ENCODE peak calls at places on chromosomes 4 and X, in ten cellular contexts. D is colonic mucosa, C is testis, I is breast epithelium, P is H9, T is pancreas, Q is uterus, W is astrocyte, L is OCI-LY7, X is mucosa of descending colon. J is an unnamed sample.
A peak's percentile ranks its signal among the peaks of the same experiment; 100 is the strongest.

GRCh38 chr4:139317635-139318034 is 15.4 kb upstream of the NDUFC1 start:
- DNase-seq in W (no peak), Q (no peak), D (no peak), C (no peak), P (no peak), T (no peak), X (no peak), I (no peak), L (no peak), J (no peak)

GRCh38 chrX:44422631-44423030 is 79.2 kb upstream of the EFHC2 start:
- DNase-seq in P (no peak), Q (no peak), W (peak; percentile 11), L (no peak), X (no peak), I (no peak), C (no peak), D (no peak), T (no peak), J (no peak)

GRCh38 chr4:85774489-85774888 is 299.5 kb downstream of the ARHGAP24 start:
- DNase-seq in C (no peak), W (no peak), L (no peak), T (no peak), X (no peak), P (no peak), D (no peak), Q (no peak), I (no peak), J (no peak)

GRCh38 chr4:109708435-109708834 is 5.2 kb upstream of the CASP6 start:
- DNase-seq in X (no peak), D (no peak), C (no peak), W (no peak), P (no peak), I (no peak), Q (no peak), T (no peak), L (no peak), J (no peak)

GRCh38 chr4:106019771-106020170 is 124.5 kb downstream of the NPNT start:
- DNase-seq in D (no peak), C (no peak), Q (no peak), X (no peak), I (no peak), W (peak; percentile 68), T (no peak), L (no peak), P (no peak), J (no peak)

GRCh38 chr4:70531981-70532380 is 13.6 kb downstream of the AMTN start:
- DNase-seq in W (no peak), C (no peak), T (no peak), P (no peak), X (no peak), Q (no peak), D (no peak), I (no peak), L (peak; percentile 11), J (no peak)

GRCh38 chr4:68373513-68373912 is 23.6 kb upstream of the YTHDC1 start:
- DNase-seq in I (peak; percentile 52), Q (peak; percentile 81), D (peak; percentile 51), C (peak; percentile 85), W (peak; percentile 76), X (peak; percentile 42), P (peak; percentile 93), T (peak; percentile 58), L (no peak), J (peak; percentile 80)

GRCh38 chr4:26866781-26867180 is 6.1 kb downstream of the STIM2 start:
- DNase-seq in L (no peak), T (no peak), I (no peak), D (no peak), Q (no peak), C (no peak), X (no peak), P (no peak), W (no peak), J (no peak)

GRCh38 chr4:70326052-70326451 is 8.7 kb upstream of the CABS1 start:
- DNase-seq in D (no peak), I (no peak), C (no peak), T (no peak), W (no peak), P (no peak), Q (no peak), L (no peak), X (no peak), J (no peak)

GRCh38 chrX:101265869-101266428 is 25.2 kb downstream of the TAF7L start:
- DNase-seq in C (peak; percentile 47), P (no peak), T (no peak), W (peak; percentile 52), I (no peak), D (no peak), Q (no peak), L (no peak), X (no peak), J (no peak)

GRCh38 chr4:74570095-74570494 is 125.2 kb downstream of the AREG start:
- DNase-seq in T (no peak), I (no peak), C (no peak), L (no peak), X (no peak), Q (no peak), W (no peak), D (no peak), P (no peak), J (no peak)

GRCh38 chr4:182280439-182281111 is 37.4 kb downstream of the TENM3 start:
- DNase-seq in I (no peak), T (no peak), W (peak; percentile 86), P (no peak), D (no peak), X (no peak), C (no peak), Q (no peak), L (no peak), J (no peak)

GRCh38 chr4:169079942-169080827 is 70.1 kb upstream of the CBR4 start:
- DNase-seq in I (no peak), D (peak; percentile 29), C (peak; percentile 75), W (peak; percentile 82), X (no peak), T (no peak), L (no peak), Q (peak; percentile 30), P (no peak), J (peak; percentile 31)

GRCh38 chr4:113610542-113610941 is 151.0 kb downstream of the CAMK2D start:
- DNase-seq in L (no peak), D (no peak), X (no peak), T (no peak), W (no peak), P (no peak), Q (no peak), I (no peak), C (no peak), J (peak; percentile 21)

GRCh38 chr4:134327274-134328122 is 125.9 kb upstream of the PABPC4L start:
- DNase-seq in I (no peak), P (no peak), Q (no peak), X (no peak), L (no peak), W (no peak), C (peak; percentile 26), T (no peak), D (no peak), J (no peak)

DNA sequence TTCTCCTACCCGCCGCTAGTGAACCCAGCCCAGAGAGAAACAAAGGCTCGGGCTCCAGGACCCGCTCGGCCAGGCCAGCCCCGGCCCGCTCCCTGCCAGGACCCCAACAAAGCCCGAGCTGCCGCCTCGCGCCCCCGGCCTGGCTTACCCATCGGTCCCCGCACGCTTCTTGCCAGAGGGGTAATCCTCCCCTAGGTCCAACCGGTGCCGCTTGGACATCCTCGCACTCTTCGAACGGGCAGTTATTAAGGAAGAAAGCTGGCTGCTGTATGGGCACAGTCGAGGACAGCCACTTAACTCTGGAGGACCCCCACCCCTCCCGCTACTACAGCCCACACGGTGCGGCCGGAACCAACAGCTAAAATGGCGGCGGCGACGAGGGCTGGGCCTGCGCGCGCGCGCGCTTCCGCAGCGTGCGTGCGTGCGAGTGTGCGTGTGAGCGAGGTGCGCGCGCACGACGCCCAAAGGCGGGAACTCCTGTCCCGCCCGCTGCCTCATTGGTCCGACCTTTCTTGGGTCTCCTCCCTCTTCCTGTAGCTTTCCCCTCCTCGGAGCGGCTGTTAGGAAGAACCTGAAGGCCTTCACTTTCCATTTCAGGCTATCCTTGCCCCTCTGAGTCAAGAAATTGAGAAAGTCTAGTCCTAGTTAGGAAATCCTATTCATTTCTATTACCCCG is at the start of gene DHX15:
- DNase-seq in Q (peak; percentile 96), W (peak; percentile 94), I (peak; percentile 94), P (peak; percentile 97), D (peak; percentile 96), L (peak; percentile 98), C (peak; percentile 97), X (peak; percentile 97), T (peak; percentile 95), J (peak; percentile 95)
- TF ChIP-seq CTCF in Q (no peak), W (no peak), I (peak; percentile 31), P (no peak), D (no peak), L (no peak), C (no peak), X (no peak), T (no peak), J (no peak)

GRCh38 chr4:72843466-72843865 is 226.1 kb downstream of the COX18 start:
- DNase-seq in D (no peak), X (no peak), W (peak; percentile 26), T (no peak), P (no peak), C (no peak), I (no peak), L (no peak), Q (no peak), J (no peak)
- H3K4me1 ChIP-seq in D (no peaks in the 10 kb centered on the region), X (no peaks in the 10 kb centered on the region), W (no peaks in the 10 kb centered on the region), T (no peaks in the 10 kb centered on the region), P (no peaks in the 10 kb centered on the region), C (no peaks in the 10 kb centered on the region), I (no peaks in the 10 kb centered on the region), L (no peaks in the 10 kb centered on the region), Q (no peaks in the 10 kb centered on the region), J (peaks cover 8% of the 10 kb centered on the region)

DNA sequence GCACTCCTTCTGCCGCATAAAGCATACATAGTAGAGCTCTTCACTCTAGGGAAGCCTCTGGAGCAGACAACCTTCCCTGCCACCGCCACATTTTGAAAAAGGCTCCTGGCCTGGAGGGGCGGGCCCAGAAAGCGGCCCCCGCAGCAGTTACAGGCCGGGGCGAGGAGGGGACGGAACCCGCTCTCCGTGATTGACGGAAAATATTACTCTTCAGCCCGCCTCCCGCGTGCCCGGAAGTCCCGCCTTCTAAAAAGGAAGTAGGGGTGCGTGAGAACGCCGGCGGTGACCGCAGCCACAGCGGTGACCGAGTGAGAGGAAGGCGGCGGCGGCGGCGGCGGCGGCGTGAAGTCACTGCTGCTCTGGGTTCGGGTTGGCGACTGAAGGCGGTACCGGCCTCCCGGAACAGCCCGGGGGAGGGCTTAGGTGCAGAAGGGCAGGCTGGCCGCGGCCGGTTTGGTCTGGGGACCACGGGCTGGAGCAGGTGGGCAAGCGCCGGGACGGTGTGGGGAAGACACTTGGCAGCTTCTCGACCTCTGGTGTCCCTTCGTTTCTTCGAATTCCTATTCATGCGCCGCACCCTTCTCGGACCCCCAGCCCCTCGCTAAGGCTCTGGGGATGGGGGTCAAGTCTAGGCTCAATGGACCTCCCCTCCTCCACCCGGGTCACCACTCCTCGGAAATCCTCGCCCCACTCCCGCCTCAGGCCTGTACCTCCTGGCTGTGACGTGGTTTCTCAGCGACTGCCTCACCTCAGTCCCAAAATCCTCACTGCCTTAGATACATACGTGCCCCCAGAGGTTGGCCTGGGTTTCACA is at the start of gene HCCS:
- DNase-seq in Q (peak; percentile 83), P (peak; percentile 81), D (peak; percentile 85), C (peak; percentile 89), X (peak; percentile 85), T (peak; percentile 82), W (peak; percentile 71), I (peak; percentile 71), L (peak; percentile 85), J (peak; percentile 85)
- TF ChIP-seq CTCF in Q (no peak), P (no peak), D (no peak), C (no peak), X (no peak), T (no peak), W (no peak), I (no peak), L (peak; percentile 39), J (no peak)

GRCh38 chr4:77581724-77582123 is 23.9 kb upstream of the CXCL13 start:
- DNase-seq in Q (no peak), T (no peak), X (no peak), P (no peak), C (no peak), I (no peak), L (no peak), W (no peak), D (no peak), J (no peak)
- H3K4me1 ChIP-seq in Q (no peaks in the 10 kb centered on the region), T (no peaks in the 10 kb centered on the region), X (no peaks in the 10 kb centered on the region), P (no peaks in the 10 kb centered on the region), C (no peaks in the 10 kb centered on the region), I (peaks cover 6% of the 10 kb centered on the region), L (no peaks in the 10 kb centered on the region), W (peaks cover 13% of the 10 kb centered on the region), D (no peaks in the 10 kb centered on the region), J (no peaks in the 10 kb centered on the region)